ENCODE peak calls at places on chromosomes 16 and 17, in seven cellular contexts. Z is cardiac fibroblast; B is stimulated activated CD8-positive, alpha-beta memory T cell treated with anti-CD3 and anti-CD28 coated beads, Interleukin-4, amount 100 ng/mL, for 1 hour; L is progenitor cell of endocrine pancreas; N is NCI-H1417 treated with DMSO at 0.1 percent for 48 hours; C is glutamatergic neuron; S is head of caudate nucleus. Q is an unnamed sample.

GRCh38 chr17:5618511-5618910 is 34.2 kb upstream of the NLRP1 start:
- DNase-seq in B (no peak), N (no peak), Z (no peak), S (no peak), L (no peak), C (no peak), Q (no peak)

GRCh38 chr17:65371702-65372101 is 189.7 kb downstream of the AXIN2 start:
- DNase-seq in B (no peak), L (no peak), C (no peak), N (no peak), S (peak; percentile 42), Z (no peak), Q (no peak)

GRCh38 chr16:2853531-2854073 is 4.4 kb downstream of the PRSS22 start:
- DNase-seq in S (no peak), C (no peak), Z (no peak), B (no peak), L (no peak), N (no peak), Q (no peak)

GRCh38 chr17:65531508-65532431 is 29.7 kb downstream of the AXIN2 start:
- DNase-seq in N (no peak), Z (peak; percentile 96), C (no peak), S (no peak), B (no peak), L (no peak), Q (no peak)

GRCh38 chr17:41212524-41213169 is 13.8 kb upstream of the KRTAP9-2 start:
- DNase-seq in L (no peak), C (peak; percentile 17), S (no peak), N (peak; percentile 1), Z (no peak), B (no peak), Q (no peak)

GRCh38 chr17:82799591-82799990 is 40.2 kb downstream of the ZNF750 start:
- DNase-seq in C (no peak), Z (no peak), L (no peak), N (no peak), B (no peak), S (no peak), Q (no peak)

GRCh38 chr16:70706948-70707465 is 21.2 kb upstream of the MTSS2 start:
- DNase-seq in N (no peak), B (no peak), Z (peak; percentile 80), L (no peak), S (no peak), C (no peak), Q (no peak)

GRCh38 chr17:2207815-2208515 is 95.6 kb downstream of the SMG6 start:
- DNase-seq in L (no peak), S (no peak), B (no peak), N (no peak), C (no peak), Z (no peak), Q (no peak)

GRCh38 chr16:88194397-88195020 is 188.2 kb upstream of the ZNF469 start:
- DNase-seq in Z (no peak), S (peak; percentile 39), C (peak; percentile 34), L (no peak), N (no peak), B (no peak), Q (no peak)